ENCODE peak calls at places on chromosome 14, in ten cellular contexts. F is endothelial cell; O is Ammon's horn; E is GM04503; W is CD4-positive, CD25-positive, alpha-beta regulatory T cell; P is NCI-H1105; A is lower lobe of right lung; G is stimulated activated CD8-positive, alpha-beta memory T cell treated with anti-CD3 and anti-CD28 coated beads, Interleukin-2, amount 100 ng/mL, for 1 hour; Q is NCI-H2081; H is GM10248. M is an unnamed sample.

GRCh38 chr14:69398818-69399210 is 322 bp downstream of the SLC39A9 start:
- DNase-seq in F (peak; percentile 5), O (no peak), E (no peak), W (no peak), P (no peak), A (no peak), G (no peak), Q (no peak), H (no peak), M (no peak)

GRCh38 chr14:105890474-105891220 is 364.3 kb downstream of the TMEM121 start:
- DNase-seq in F (no peak), O (no peak), E (no peak), W (no peak), P (no peak), A (peak; percentile 34), G (no peak), Q (no peak), H (no peak), M (no peak)

GRCh38 chr14:99872786-99873440 is 79.7 kb downstream of the EML1 start:
- DNase-seq in F (no peak), O (peak; percentile 45), E (no peak), W (no peak), P (no peak), A (no peak), G (no peak), Q (peak; percentile 23), H (no peak), M (no peak)

GRCh38 chr14:63512861-63513260 is 30.3 kb downstream of the PPP2R5E start:
- DNase-seq in F (no peak), O (no peak), E (no peak), W (no peak), P (no peak), A (no peak), G (no peak), Q (no peak), H (peak; percentile 28), M (no peak)

GRCh38 chr14:105537580-105538474 is 11.4 kb downstream of the TMEM121 start:
- DNase-seq in F (peak; percentile 75), O (no peak), E (no peak), W (peak; percentile 55), P (no peak), A (peak; percentile 78), G (peak; percentile 52), Q (peak; percentile 46), H (peak; percentile 90), M (peak; percentile 81)

GRCh38 chr14:37466623-37467088 is 128.4 kb downstream of the FOXA1 start:
- DNase-seq in F (no peak), O (no peak), E (no peak), W (no peak), P (no peak), A (no peak), G (no peak), Q (no peak), H (no peak), M (no peak)

GRCh38 chr14:61643546-61643945 is 51.8 kb upstream of the HIF1A start:
- DNase-seq in F (no peak), O (no peak), E (peak; percentile 81), W (no peak), P (no peak), A (no peak), G (no peak), Q (no peak), H (no peak), M (no peak)

GRCh38 chr14:90556050-90556477 is 159.2 kb downstream of the CALM1 start:
- DNase-seq in F (peak; percentile 24), O (peak; percentile 58), E (no peak), W (no peak), P (no peak), A (peak; percentile 62), G (no peak), Q (no peak), H (no peak), M (no peak)

GRCh38 chr14:30193791-30194407 is 266.3 kb upstream of the PRKD1 start:
- DNase-seq in F (no peak), O (no peak), E (peak; percentile 89), W (no peak), P (no peak), A (no peak), G (no peak), Q (no peak), H (no peak), M (no peak)

GRCh38 chr14:88612981-88613380 is 50.1 kb downstream of the ZC3H14 start:
- DNase-seq in F (no peak), O (no peak), E (no peak), W (no peak), P (no peak), A (no peak), G (no peak), Q (peak; percentile 10), H (no peak), M (no peak)

GRCh38 chr14:74698894-74699293 is 14.0 kb downstream of the AREL1 start:
- DNase-seq in F (no peak), O (no peak), E (no peak), W (no peak), P (no peak), A (no peak), G (no peak), Q (no peak), H (no peak), M (no peak)

GRCh38 chr14:93150227-93151206 is 34.2 kb downstream of the MOAP1 start:
- DNase-seq in F (peak; percentile 11), O (peak; percentile 34), E (no peak), W (no peak), P (no peak), A (no peak), G (no peak), Q (no peak), H (no peak), M (no peak)

GRCh38 chr14:61720302-61720677 is 25.0 kb downstream of the HIF1A start:
- DNase-seq in F (no peak), O (no peak), E (no peak), W (no peak), P (no peak), A (no peak), G (no peak), Q (no peak), H (no peak), M (no peak)

GRCh38 chr14:22471545-22472121 is 117.4 kb downstream of the DAD1 start:
- DNase-seq in F (peak; percentile 55), O (peak; percentile 31), E (no peak), W (no peak), P (peak; percentile 10), A (peak; percentile 73), G (no peak), Q (no peak), H (no peak), M (peak; percentile 51)

GRCh38 chr14:91369628-91370445 is 47.8 kb downstream of the CCDC88C start:
- DNase-seq in F (no peak), O (no peak), E (no peak), W (peak; percentile 46), P (no peak), A (no peak), G (no peak), Q (peak; percentile 83), H (peak; percentile 62), M (no peak)

GRCh38 chr14:91005716-91006115 is 54.7 kb downstream of the RPS6KA5 start:
- DNase-seq in F (no peak), O (no peak), E (no peak), W (no peak), P (no peak), A (no peak), G (no peak), Q (no peak), H (no peak), M (no peak)

GRCh38 chr14:75720828-75721227 is 59.8 kb downstream of the TTLL5 start:
- DNase-seq in F (no peak), O (peak; percentile 87), E (peak; percentile 25), W (no peak), P (no peak), A (no peak), G (no peak), Q (no peak), H (no peak), M (no peak)

GRCh38 chr14:20331048-20331613 is 1.9 kb downstream of the CCNB1IP1 start:
- DNase-seq in F (no peak), O (no peak), E (no peak), W (no peak), P (no peak), A (no peak), G (no peak), Q (no peak), H (no peak), M (no peak)

GRCh38 chr14:79011091-79011919 is 841.1 kb downstream of the NRXN3 start:
- DNase-seq in F (peak; percentile 28), O (peak; percentile 55), E (peak; percentile 14), W (no peak), P (peak; percentile 51), A (no peak), G (no peak), Q (peak; percentile 55), H (peak; percentile 20), M (peak; percentile 19)

GRCh38 chr14:93007225-93007997 is 84.5 kb downstream of the CHGA start:
- DNase-seq in F (no peak), O (no peak), E (peak; percentile 56), W (no peak), P (no peak), A (peak; percentile 69), G (no peak), Q (no peak), H (no peak), M (peak; percentile 55)

GRCh38 chr14:50756300-50756699 is 74.7 kb downstream of the NIN start:
- DNase-seq in F (no peak), O (no peak), E (no peak), W (no peak), P (no peak), A (no peak), G (no peak), Q (no peak), H (peak; percentile 22), M (peak; percentile 57)

GRCh38 chr14:43147480-43147879 is 1359.6 kb downstream of the FSCB start:
- DNase-seq in F (no peak), O (no peak), E (no peak), W (no peak), P (no peak), A (no peak), G (no peak), Q (no peak), H (no peak), M (no peak)

GRCh38 chr14:51666070-51666469 is 14.4 kb downstream of the FRMD6 start:
- DNase-seq in F (no peak), O (no peak), E (no peak), W (no peak), P (no peak), A (no peak), G (no peak), Q (no peak), H (no peak), M (no peak)

GRCh38 chr14:54794148-54794547 is 108.5 kb downstream of the GCH1 start:
- DNase-seq in F (no peak), O (no peak), E (no peak), W (no peak), P (no peak), A (no peak), G (no peak), Q (no peak), H (no peak), M (no peak)

GRCh38 chr14:50233335-50234250 is 2.2 kb upstream of the SOS2 start:
- DNase-seq in F (no peak), O (no peak), E (no peak), W (peak; percentile 14), P (no peak), A (no peak), G (no peak), Q (no peak), H (no peak), M (no peak)

GRCh38 chr14:61730756-61731373 is 31.4 kb upstream of the SNAPC1 start:
- DNase-seq in F (no peak), O (no peak), E (no peak), W (no peak), P (no peak), A (no peak), G (no peak), Q (no peak), H (no peak), M (no peak)

GRCh38 chr14:76848879-76849278 is 22.7 kb downstream of the LRRC74A start:
- DNase-seq in F (no peak), O (no peak), E (no peak), W (no peak), P (no peak), A (no peak), G (no peak), Q (no peak), H (no peak), M (no peak)